ENCODE peak calls at places on chromosomes 12 and 14, in ten cellular contexts. D is CD4-positive, alpha-beta T cell; T is prostate gland; E is WERI-Rb-1; J is IMR-90; X is astrocyte; G is esophagus squamous epithelium; M is H9; C is GM12878; H is mammary epithelial cell. P is an unnamed sample.

GRCh38 chr14:60313093-60313492 is 64.1 kb downstream of the PPM1A start:
- DNase-seq in D (no peak), T (no peak), E (no peak), J (no peak), X (no peak), G (no peak), M (no peak), C (no peak), H (no peak), P (no peak)

GRCh38 chr12:13258717-13259119 is 62.2 kb downstream of the EMP1 start:
- DNase-seq in D (no peak), T (no peak), E (peak), J (no peak), X (no peak), G (no peak), M (no peak), C (no peak), H (no peak), P (no peak)

GRCh38 chr12:15049456-15050153 is 76.8 kb downstream of the PDE6H start:
- DNase-seq in D (no peak), T (no peak), E (peak), J (no peak), X (no peak), G (no peak), M (no peak), C (no peak), H (no peak), P (no peak)

GRCh38 chr12:80580254-80580653 is 127.2 kb upstream of the MYF6 start:
- DNase-seq in D (no peak), T (no peak), E (no peak), J (peak), X (peak), G (no peak), M (no peak), C (no peak), H (peak), P (peak)

GRCh38 chr14:24630872-24631477 is 3.0 kb downstream of the GZMB start:
- DNase-seq in D (no peak), T (peak), E (no peak), J (peak), X (no peak), G (no peak), M (no peak), C (no peak), H (peak), P (peak)

GRCh38 chr14:52023518-52023917 is 34.2 kb downstream of the RTRAF start:
- DNase-seq in D (no peak), T (no peak), E (no peak), J (peak), X (peak), G (no peak), M (no peak), C (no peak), H (peak), P (no peak)

GRCh38 chr12:527729-528128 is 68.0 kb downstream of the B4GALNT3 start:
- DNase-seq in D (no peak), T (no peak), E (no peak), J (no peak), X (no peak), G (no peak), M (no peak), C (no peak), H (no peak), P (no peak)

GRCh38 chr14:72844528-72844927 is 49.4 kb downstream of the DPF3 start:
- DNase-seq in D (no peak), T (no peak), E (no peak), J (no peak), X (no peak), G (no peak), M (no peak), C (no peak), H (no peak), P (no peak)

GRCh38 chr14:68013326-68013725 is 193.7 kb downstream of the RAD51B start:
- DNase-seq in D (no peak), T (no peak), E (no peak), J (no peak), X (no peak), G (no peak), M (no peak), C (no peak), H (no peak), P (no peak)

GRCh38 chr14:68016243-68016914 is 196.8 kb downstream of the RAD51B start:
- DNase-seq in D (no peak), T (no peak), E (no peak), J (peak), X (peak), G (no peak), M (no peak), C (no peak), H (no peak), P (no peak)

GRCh38 chr14:68014771-68015170 is 195.2 kb downstream of the RAD51B start:
- DNase-seq in D (no peak), T (no peak), E (no peak), J (no peak), X (no peak), G (no peak), M (no peak), C (no peak), H (no peak), P (no peak)

GRCh38 chr14:68012861-68013260 is 193.3 kb downstream of the RAD51B start:
- DNase-seq in D (no peak), T (no peak), E (no peak), J (no peak), X (no peak), G (no peak), M (no peak), C (no peak), H (no peak), P (no peak)

GRCh38 chr14:68015356-68016242 is 196.0 kb downstream of the RAD51B start:
- DNase-seq in D (no peak), T (no peak), E (no peak), J (peak), X (no peak), G (no peak), M (no peak), C (no peak), H (no peak), P (no peak)
- H3K27ac ChIP-seq in D (no peak), T (no peak), E (no peak), J (no peak), X (no peak), G (no peak), M (no peak), C (no peak), H (no peak), P (no peak)

GRCh38 chr14:44657688-44658388 is 150.8 kb upstream of the FSCB start:
- DNase-seq in D (no peak), T (no peak), E (no peak), J (peak), X (peak), G (no peak), M (no peak), C (no peak), H (peak), P (no peak)
- TF ChIP-seq CTCF in D (no peak), T (no peak), E (no peak), J (no peak), X (peak), G (no peak), M (peak), C (peak), H (no peak), P (peak)

GRCh38 chr14:85528080-85528881 is 1.7 kb upstream of the FLRT2 start:
- DNase-seq in D (no peak), T (peak), E (peak), J (peak), X (peak), G (no peak), M (peak), C (no peak), H (peak), P (peak)

GRCh38 chr14:85527006-85527405 is 2.9 kb upstream of the FLRT2 start:
- DNase-seq in D (no peak), T (no peak), E (no peak), J (peak), X (peak), G (no peak), M (no peak), C (no peak), H (peak), P (no peak)

GRCh38 chr14:85529803-85530574 is at the start of gene FLRT2:
- DNase-seq in D (no peak), T (no peak), E (peak), J (peak), X (no peak), G (no peak), M (peak), C (no peak), H (peak), P (peak)

GRCh38 chr14:85528882-85529585 is 910 bp upstream of the FLRT2 start:
- DNase-seq in D (no peak), T (no peak), E (peak), J (peak), X (peak), G (no peak), M (no peak), C (no peak), H (peak), P (peak)

GRCh38 chr14:85527458-85527857 is 2.5 kb upstream of the FLRT2 start:
- DNase-seq in D (no peak), T (no peak), E (no peak), J (no peak), X (no peak), G (no peak), M (no peak), C (no peak), H (no peak), P (no peak)
- H3K27ac ChIP-seq in D (no peak), T (no peak), E (no peak), J (no peak), X (peak), G (no peak), M (no peak), C (no peak), H (peak), P (no peak)

DNA sequence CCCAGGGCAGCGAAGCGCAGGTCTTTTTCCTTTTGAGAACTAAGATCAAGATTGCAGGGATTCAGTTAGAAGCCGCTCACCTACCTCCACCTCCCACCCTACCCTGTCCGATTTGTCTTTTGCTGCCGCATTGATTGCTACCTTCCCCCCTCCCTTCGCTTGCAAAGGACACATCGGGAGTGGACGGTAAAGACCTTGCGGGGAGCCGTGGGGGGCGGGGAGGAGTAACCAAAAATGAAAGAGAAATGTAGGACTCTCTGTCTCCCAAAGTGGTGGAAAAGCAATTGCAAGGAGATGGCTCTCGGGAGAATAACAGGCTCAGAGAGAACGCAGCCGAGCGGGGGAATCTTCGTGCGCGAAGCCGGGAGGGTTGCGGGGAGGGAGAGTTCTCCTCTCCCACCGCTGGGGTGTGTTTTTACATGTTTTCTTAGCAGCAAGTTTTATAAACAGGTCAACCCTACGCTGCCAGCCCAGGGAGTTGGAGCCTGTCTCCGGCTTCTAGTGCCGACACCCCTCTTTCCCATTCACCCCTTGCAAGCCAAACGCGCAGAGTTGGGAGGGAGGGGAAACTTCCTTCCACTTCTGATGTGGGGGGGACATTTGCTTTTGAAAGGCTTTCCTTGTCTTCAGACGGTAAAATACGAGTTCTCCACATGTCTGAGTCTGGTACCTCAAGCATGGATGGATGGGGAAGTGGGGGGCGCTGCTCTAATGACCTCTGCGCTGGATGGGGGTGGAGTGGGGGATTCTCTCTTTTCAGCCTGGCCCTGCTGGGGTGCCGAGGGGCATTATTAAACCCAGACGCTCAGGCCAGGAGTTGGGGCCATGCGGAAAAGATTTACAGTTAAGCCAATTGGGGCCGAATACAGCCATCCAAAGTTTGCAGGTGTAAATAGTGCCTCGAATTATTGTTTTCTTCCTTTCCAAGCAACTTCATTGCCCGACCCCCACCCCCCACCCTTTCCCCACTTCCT is 8.9 kb upstream of the TBX3 start:
- DNase-seq in D (no peak), T (peak), E (no peak), J (no peak), X (no peak), G (no peak), M (peak), C (no peak), H (peak), P (peak)
- TF ChIP-seq CTCF in D (no peak), T (peak), E (no peak), J (peak), X (peak), G (no peak), M (peak), C (no peak), H (no peak), P (peak)

DNA sequence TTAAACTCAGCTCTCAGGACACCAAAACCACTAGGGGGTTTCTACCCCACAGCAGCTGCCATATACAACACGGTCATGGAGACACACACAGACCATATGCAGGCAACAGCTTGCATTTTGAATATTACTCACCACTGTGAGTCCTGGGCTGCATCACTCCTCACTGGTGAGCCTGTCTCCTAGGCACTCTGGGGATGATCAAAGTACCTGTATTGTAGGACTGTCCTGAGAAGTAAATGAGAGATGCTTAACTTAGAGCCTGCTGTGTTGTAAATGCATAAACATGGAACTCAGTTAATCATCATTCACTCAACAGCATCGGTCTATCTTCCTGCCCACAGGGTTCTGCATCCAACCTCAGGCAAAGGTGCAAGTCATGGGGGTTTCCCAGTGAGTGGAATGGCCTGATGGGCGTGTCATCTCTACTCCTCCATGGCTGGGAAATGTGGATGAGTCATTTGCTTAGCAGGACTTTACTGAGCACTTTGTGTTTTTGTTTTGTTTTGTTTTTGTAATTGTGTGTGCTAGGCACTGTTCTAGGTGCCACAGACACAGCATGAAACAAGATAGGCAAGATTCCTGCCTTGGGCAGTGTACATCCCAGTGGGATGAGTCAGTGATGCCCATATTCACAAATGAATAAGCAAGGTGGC is 1141.2 kb upstream of the TMEM132C start:
- DNase-seq in D (no peak), T (no peak), E (no peak), J (peak), X (peak), G (no peak), M (no peak), C (peak), H (peak), P (peak)
- H3K27ac ChIP-seq in D (no peak), T (no peak), E (no peak), J (no peak), X (peak), G (peak), M (no peak), C (peak), H (peak), P (peak)

DNA sequence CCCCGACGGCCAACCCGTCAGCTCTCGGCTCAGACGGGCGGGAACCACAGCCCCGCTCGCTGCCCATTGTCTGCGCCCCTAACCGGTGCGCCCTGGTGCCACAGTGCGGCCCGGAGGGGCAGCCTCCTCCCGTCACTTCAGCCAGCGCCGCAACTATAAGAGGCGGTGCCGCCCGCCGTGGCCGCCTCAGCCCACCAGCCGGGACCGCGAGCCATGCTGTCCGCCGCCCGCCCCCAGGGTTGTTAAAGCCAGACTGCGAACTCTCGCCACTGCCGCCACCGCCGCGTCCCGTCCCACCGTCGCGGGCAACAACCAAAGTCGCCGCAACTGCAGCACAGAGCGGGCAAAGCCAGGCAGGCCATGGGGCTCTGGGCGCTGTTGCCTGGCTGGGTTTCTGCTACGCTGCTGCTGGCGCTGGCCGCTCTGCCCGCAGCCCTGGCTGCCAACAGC is at the start of gene WNT1:
- DNase-seq in D (no peak), T (no peak), E (no peak), J (no peak), X (no peak), G (no peak), M (no peak), C (no peak), H (no peak), P (no peak)
- TF ChIP-seq CTCF in D (peak), T (no peak), E (peak), J (no peak), X (no peak), G (no peak), M (peak), C (no peak), H (no peak), P (peak)

GRCh38 chr12:49069507-49070346 is at the start of gene RHEBL1:
- DNase-seq in D (peak), T (peak), E (peak), J (peak), X (peak), G (peak), M (peak), C (peak), H (peak), P (peak)
- H3K27ac ChIP-seq in D (peak), T (peak), E (peak), J (no peak), X (no peak), G (peak), M (no peak), C (peak), H (peak), P (peak)

GRCh38 chr12:96094201-96094600 is 58.8 kb upstream of the LTA4H start:
- DNase-seq in D (no peak), T (no peak), E (no peak), J (no peak), X (no peak), G (no peak), M (peak), C (no peak), H (peak), P (peak)
- TF ChIP-seq CTCF in D (no peak), T (no peak), E (no peak), J (no peak), X (no peak), G (no peak), M (no peak), C (no peak), H (peak), P (no peak)

P was measured in RWPE1.